ENCODE peak calls at places on chromosomes 5 and 9, in eight cellular contexts. One of them, this sample, is unnamed.

GRCh38 chr5:151772029-151772867 is 494 bp downstream of the G3BP1 start:
- DNase-seq in stomach: peak
- DNase-seq in A549: peak
- DNase-seq in tibial nerve: no peak
- DNase-seq in suprapubic skin: peak
- DNase-seq in ovary: no peak
- DNase-seq in upper lobe of left lung: peak
- DNase-seq in K562: peak
- DNase-seq in this sample: peak

GRCh38 chr5:93603191-93603590 is 20.2 kb downstream of the NR2F1 start:
- DNase-seq in stomach: no peak
- DNase-seq in A549: no peak
- DNase-seq in tibial nerve: no peak
- DNase-seq in suprapubic skin: no peak
- DNase-seq in ovary: no peak
- DNase-seq in upper lobe of left lung: no peak
- DNase-seq in K562: no peak
- DNase-seq in this sample: no peak

GRCh38 chr9:10265102-10265708 is 347.6 kb downstream of the PTPRD start:
- DNase-seq in stomach: no peak
- DNase-seq in A549: no peak
- DNase-seq in tibial nerve: no peak
- DNase-seq in suprapubic skin: no peak
- DNase-seq in ovary: no peak
- DNase-seq in upper lobe of left lung: no peak
- DNase-seq in K562: no peak
- DNase-seq in this sample: no peak

GRCh38 chr9:136943291-136944093 is 1.0 kb downstream of the FBXW5 start:
- DNase-seq in stomach: peak
- DNase-seq in A549: no peak
- DNase-seq in tibial nerve: peak
- DNase-seq in suprapubic skin: peak
- DNase-seq in ovary: peak
- DNase-seq in upper lobe of left lung: peak
- DNase-seq in K562: peak
- DNase-seq in this sample: peak

GRCh38 chr5:157571357-157571827 is 4.2 kb downstream of the ADAM19 start:
- DNase-seq in stomach: no peak
- DNase-seq in A549: no peak
- DNase-seq in tibial nerve: no peak
- DNase-seq in suprapubic skin: no peak
- DNase-seq in ovary: no peak
- DNase-seq in upper lobe of left lung: peak
- DNase-seq in K562: no peak
- DNase-seq in this sample: no peak

GRCh38 chr5:139275536-139276297 is 17.8 kb upstream of the MATR3 start:
- DNase-seq in stomach: no peak
- DNase-seq in A549: no peak
- DNase-seq in tibial nerve: no peak
- DNase-seq in suprapubic skin: no peak
- DNase-seq in ovary: no peak
- DNase-seq in upper lobe of left lung: no peak
- DNase-seq in K562: peak
- DNase-seq in this sample: no peak

GRCh38 chr5:122772446-122772845 is 2.4 kb upstream of the SNX2 start:
- DNase-seq in stomach: no peak
- DNase-seq in A549: no peak
- DNase-seq in tibial nerve: no peak
- DNase-seq in suprapubic skin: no peak
- DNase-seq in ovary: no peak
- DNase-seq in upper lobe of left lung: no peak
- DNase-seq in K562: no peak
- DNase-seq in this sample: no peak

GRCh38 chr9:120542701-120543490 is 37.1 kb downstream of the CDK5RAP2 start:
- DNase-seq in stomach: no peak
- DNase-seq in A549: no peak
- DNase-seq in tibial nerve: no peak
- DNase-seq in suprapubic skin: no peak
- DNase-seq in ovary: no peak
- DNase-seq in upper lobe of left lung: no peak
- DNase-seq in K562: no peak
- DNase-seq in this sample: no peak

GRCh38 chr9:127207734-127208410 is 56.7 kb upstream of the GARNL3 start:
- DNase-seq in stomach: no peak
- DNase-seq in A549: no peak
- DNase-seq in tibial nerve: no peak
- DNase-seq in suprapubic skin: no peak
- DNase-seq in ovary: no peak
- DNase-seq in upper lobe of left lung: no peak
- DNase-seq in K562: no peak
- DNase-seq in this sample: peak

DNA sequence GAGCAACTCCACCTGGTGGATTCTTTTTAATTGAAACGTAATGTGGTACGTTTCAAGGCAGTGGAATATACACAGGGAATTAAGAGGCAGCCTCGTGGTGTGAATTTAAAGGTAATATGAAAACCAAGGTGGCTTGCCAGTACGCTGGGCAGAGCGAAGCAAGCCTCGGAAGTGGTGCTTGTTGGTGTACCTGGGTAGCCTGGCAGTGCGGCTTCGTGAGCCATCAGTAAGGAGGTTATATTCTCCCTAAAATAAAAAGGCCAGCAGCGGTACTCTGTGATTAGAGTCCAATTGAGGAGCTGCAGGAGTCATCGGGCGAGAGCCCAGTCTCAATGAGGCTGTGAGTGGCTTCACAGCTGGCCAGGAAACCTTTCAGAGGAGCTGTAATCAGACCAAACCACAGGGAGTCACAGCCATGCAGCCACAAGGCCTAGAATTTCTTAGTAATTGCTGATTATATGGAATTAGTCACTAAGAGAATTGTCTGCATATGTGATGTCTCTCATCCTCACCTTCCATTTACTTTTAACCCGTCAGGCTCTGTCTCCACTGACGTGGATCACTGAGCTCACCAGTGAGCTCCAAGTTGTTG is 57.7 kb downstream of the DCP2 start:
- DNase-seq in stomach: no peak
- DNase-seq in A549: no peak
- DNase-seq in tibial nerve: no peak
- DNase-seq in suprapubic skin: no peak
- DNase-seq in ovary: no peak
- DNase-seq in upper lobe of left lung: no peak
- DNase-seq in K562: no peak
- DNase-seq in this sample: no peak
- TF ChIP-seq EP300 in stomach: no peak
- TF ChIP-seq EP300 in A549: no peak
- TF ChIP-seq EP300 in tibial nerve: no peak
- TF ChIP-seq EP300 in suprapubic skin: no peak
- TF ChIP-seq EP300 in ovary: no peak
- TF ChIP-seq EP300 in upper lobe of left lung: no peak
- TF ChIP-seq EP300 in K562: no peak
- TF ChIP-seq EP300 in this sample: no peak

GRCh38 chr9:94165592-94166236 is 81.5 kb downstream of the PTPDC1 start:
- DNase-seq in stomach: peak
- DNase-seq in A549: peak
- DNase-seq in tibial nerve: peak
- DNase-seq in suprapubic skin: peak
- DNase-seq in ovary: peak
- DNase-seq in upper lobe of left lung: peak
- DNase-seq in K562: peak
- DNase-seq in this sample: peak

GRCh38 chr9:94164756-94165549 is 80.7 kb downstream of the PTPDC1 start:
- DNase-seq in stomach: no peak
- DNase-seq in A549: no peak
- DNase-seq in tibial nerve: no peak
- DNase-seq in suprapubic skin: no peak
- DNase-seq in ovary: no peak
- DNase-seq in upper lobe of left lung: no peak
- DNase-seq in K562: no peak
- DNase-seq in this sample: no peak

GRCh38 chr9:94167055-94167346 is 82.7 kb downstream of the PTPDC1 start:
- DNase-seq in stomach: no peak
- DNase-seq in A549: no peak
- DNase-seq in tibial nerve: no peak
- DNase-seq in suprapubic skin: no peak
- DNase-seq in ovary: no peak
- DNase-seq in upper lobe of left lung: peak
- DNase-seq in K562: no peak
- DNase-seq in this sample: no peak

GRCh38 chr9:94167376-94167775 is 83.1 kb downstream of the PTPDC1 start:
- DNase-seq in stomach: no peak
- DNase-seq in A549: no peak
- DNase-seq in tibial nerve: no peak
- DNase-seq in suprapubic skin: no peak
- DNase-seq in ovary: no peak
- DNase-seq in upper lobe of left lung: no peak
- DNase-seq in K562: no peak
- DNase-seq in this sample: no peak

DNA sequence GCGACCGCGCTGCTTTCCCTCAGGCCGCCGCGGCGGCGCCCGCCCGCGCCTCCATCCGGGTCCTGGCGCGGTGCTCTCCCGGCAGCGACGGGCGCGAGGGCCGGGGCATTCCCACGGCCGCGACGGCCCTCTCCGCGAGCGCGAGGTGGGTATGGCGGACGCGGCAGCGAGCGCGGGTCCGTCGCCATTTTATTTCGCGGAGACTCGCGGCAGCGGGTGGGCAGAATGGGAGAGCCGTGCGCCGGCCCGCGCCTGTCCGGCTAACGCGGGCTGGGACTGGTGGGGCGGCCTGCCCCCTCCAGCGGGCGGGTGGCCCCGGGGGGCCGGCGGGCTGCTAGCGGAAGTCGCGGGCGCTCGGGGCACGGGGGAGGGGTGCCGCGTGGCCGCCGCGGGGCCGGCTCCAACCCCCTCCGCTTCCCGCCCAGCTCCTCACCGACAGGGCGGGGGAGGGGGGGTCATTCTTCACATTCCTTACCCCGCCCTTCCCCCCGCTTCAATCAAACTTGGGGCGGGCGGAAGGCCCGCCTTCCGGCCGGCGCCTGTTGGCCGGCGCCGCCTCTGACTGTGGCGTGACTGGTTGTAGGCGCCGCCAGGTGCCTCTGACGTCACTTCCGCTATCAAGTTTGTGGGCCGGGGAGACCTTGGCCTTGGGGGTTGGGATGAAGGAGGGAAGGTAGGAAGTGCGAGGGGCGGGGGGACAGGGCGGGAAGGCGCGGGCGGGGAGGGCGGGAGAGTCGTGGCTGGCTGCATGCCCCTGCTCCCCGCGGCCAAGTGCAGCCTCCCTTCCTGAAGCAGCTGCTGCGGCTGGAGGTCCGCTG is 82.2 kb downstream of the PTPDC1 start:
- DNase-seq in stomach: peak
- DNase-seq in A549: peak
- DNase-seq in tibial nerve: peak
- DNase-seq in suprapubic skin: peak
- DNase-seq in ovary: peak
- DNase-seq in upper lobe of left lung: peak
- DNase-seq in K562: peak
- DNase-seq in this sample: peak
- TF ChIP-seq POLR2A in stomach: no peak
- TF ChIP-seq POLR2A in A549: peak
- TF ChIP-seq POLR2A in tibial nerve: peak
- TF ChIP-seq POLR2A in suprapubic skin: peak
- TF ChIP-seq POLR2A in ovary: peak
- TF ChIP-seq POLR2A in upper lobe of left lung: peak
- TF ChIP-seq POLR2A in K562: peak
- TF ChIP-seq POLR2A in this sample: peak

GRCh38 chr5:173316463-173317020 is 11.7 kb downstream of the STC2 start:
- DNase-seq in stomach: no peak
- DNase-seq in A549: no peak
- DNase-seq in tibial nerve: no peak
- DNase-seq in suprapubic skin: no peak
- DNase-seq in ovary: no peak
- DNase-seq in upper lobe of left lung: no peak
- DNase-seq in K562: no peak
- DNase-seq in this sample: no peak

GRCh38 chr5:173317091-173317685 is 11.0 kb downstream of the STC2 start:
- DNase-seq in stomach: no peak
- DNase-seq in A549: no peak
- DNase-seq in tibial nerve: no peak
- DNase-seq in suprapubic skin: peak
- DNase-seq in ovary: no peak
- DNase-seq in upper lobe of left lung: no peak
- DNase-seq in K562: peak
- DNase-seq in this sample: no peak

GRCh38 chr5:173318881-173319609 is 9.2 kb downstream of the STC2 start:
- DNase-seq in stomach: no peak
- DNase-seq in A549: no peak
- DNase-seq in tibial nerve: no peak
- DNase-seq in suprapubic skin: no peak
- DNase-seq in ovary: no peak
- DNase-seq in upper lobe of left lung: no peak
- DNase-seq in K562: no peak
- DNase-seq in this sample: no peak

GRCh38 chr5:173318338-173318737 is 9.9 kb downstream of the STC2 start:
- DNase-seq in stomach: no peak
- DNase-seq in A549: no peak
- DNase-seq in tibial nerve: no peak
- DNase-seq in suprapubic skin: no peak
- DNase-seq in ovary: no peak
- DNase-seq in upper lobe of left lung: no peak
- DNase-seq in K562: no peak
- DNase-seq in this sample: no peak

GRCh38 chr5:173317852-173318251 is 10.4 kb downstream of the STC2 start:
- DNase-seq in stomach: no peak
- DNase-seq in A549: no peak
- DNase-seq in tibial nerve: no peak
- DNase-seq in suprapubic skin: no peak
- DNase-seq in ovary: no peak
- DNase-seq in upper lobe of left lung: no peak
- DNase-seq in K562: no peak
- DNase-seq in this sample: no peak
- TF ChIP-seq EP300 in stomach: no peak
- TF ChIP-seq EP300 in A549: no peak
- TF ChIP-seq EP300 in tibial nerve: no peak
- TF ChIP-seq EP300 in suprapubic skin: no peak
- TF ChIP-seq EP300 in ovary: no peak
- TF ChIP-seq EP300 in upper lobe of left lung: no peak
- TF ChIP-seq EP300 in K562: no peak
- TF ChIP-seq EP300 in this sample: no peak

DNA sequence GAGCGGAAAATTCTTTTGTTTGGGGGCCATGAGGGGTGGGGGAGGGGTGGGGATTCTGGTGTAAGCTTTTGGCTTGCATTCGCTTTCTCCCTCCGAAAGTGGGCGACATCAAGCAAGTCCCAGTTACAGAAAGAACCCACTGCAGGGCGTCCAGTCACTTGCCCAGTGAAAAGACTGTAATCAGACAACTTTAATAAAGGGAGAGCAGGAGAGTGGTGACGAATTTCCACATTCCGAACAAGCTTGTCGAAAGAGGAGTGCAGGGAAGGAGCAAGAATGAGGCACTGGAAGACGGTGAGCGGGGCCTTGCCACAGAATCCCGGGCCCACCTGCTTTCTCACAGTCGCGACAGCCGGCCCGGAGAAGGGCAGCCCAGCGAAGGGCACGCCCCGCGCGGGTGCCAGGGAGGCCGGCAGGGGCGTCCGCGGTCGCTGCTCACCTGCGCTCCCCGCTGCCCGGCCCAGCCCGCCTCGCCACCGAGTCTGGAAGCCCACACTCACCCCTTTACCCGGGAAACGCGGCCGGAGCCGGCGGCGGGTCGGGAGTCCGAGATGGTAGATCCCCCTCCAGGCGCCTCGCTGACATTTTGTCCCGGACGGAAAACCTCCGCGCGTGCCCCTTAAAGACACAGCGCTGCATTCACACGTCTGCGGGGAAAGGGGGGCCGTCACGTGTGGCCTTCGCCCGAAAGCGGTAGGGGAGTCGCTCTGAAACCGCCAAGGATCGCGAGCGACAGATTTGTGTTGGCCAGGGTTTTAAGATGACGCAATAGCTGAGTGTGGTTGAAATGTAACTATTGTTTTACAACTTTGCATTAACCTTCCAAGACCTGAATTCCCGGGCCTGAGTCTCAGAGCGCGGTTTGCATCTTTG is at the start of gene ZBED3:
- DNase-seq in stomach: peak
- DNase-seq in A549: peak
- DNase-seq in tibial nerve: no peak
- DNase-seq in suprapubic skin: peak
- DNase-seq in ovary: peak
- DNase-seq in upper lobe of left lung: peak
- DNase-seq in K562: no peak
- DNase-seq in this sample: peak
- TF ChIP-seq POLR2A in stomach: no peak
- TF ChIP-seq POLR2A in A549: no peak
- TF ChIP-seq POLR2A in tibial nerve: peak
- TF ChIP-seq POLR2A in suprapubic skin: peak
- TF ChIP-seq POLR2A in ovary: no peak
- TF ChIP-seq POLR2A in upper lobe of left lung: peak
- TF ChIP-seq POLR2A in K562: no peak
- TF ChIP-seq POLR2A in this sample: no peak

This sample was measured in sigmoid colon.